ENCODE peak calls at places on chromosomes 16 and 17, in eight cellular contexts. P is bronchial epithelial cell, N is mesendoderm, D is body of pancreas, U is keratinocyte, A is brain microvascular endothelial cell, T is stomach, E is cardiac muscle cell. Y is an unnamed sample. For H3K36me3, the result is how much of the 10 kb centered on the place peaks cover.

GRCh38 chr16:73457851-73458250 is 409.9 kb upstream of the ZFHX3 start:
- DNase-seq in P (no peak), N (no peak), D (no peak), U (no peak), A (no peak), T (no peak), E (no peak), Y (no peak)

GRCh38 chr17:32335647-32336046 is 6.3 kb downstream of the C17orf75 start:
- DNase-seq in P (peak), N (no peak), D (no peak), U (no peak), A (peak), T (no peak), E (peak), Y (no peak)

GRCh38 chr16:79484237-79484636 is 116.3 kb downstream of the MAF start:
- DNase-seq in P (no peak), N (no peak), D (no peak), U (no peak), A (no peak), T (no peak), E (no peak), Y (no peak)

GRCh38 chr16:75534560-75535205 is 1.2 kb downstream of the CHST5 start:
- DNase-seq in P (no peak), N (no peak), D (no peak), U (no peak), A (no peak), T (no peak), E (no peak), Y (no peak)

GRCh38 chr17:520447-521167 is 168.0 kb upstream of the RPH3AL start:
- DNase-seq in P (no peak), N (peak), D (no peak), U (no peak), A (peak), T (no peak), E (peak), Y (no peak)

GRCh38 chr16:66250686-66251405 is 115.6 kb upstream of the CDH5 start:
- DNase-seq in P (no peak), N (peak), D (no peak), U (no peak), A (peak), T (peak), E (peak), Y (no peak)

GRCh38 chr16:86368261-86368660 is 142.1 kb upstream of the FOXF1 start:
- DNase-seq in P (no peak), N (no peak), D (no peak), U (no peak), A (no peak), T (no peak), E (no peak), Y (no peak)

GRCh38 chr17:82961366-82962162 is 117.8 kb upstream of the METRNL start:
- DNase-seq in P (no peak), N (no peak), D (no peak), U (no peak), A (no peak), T (peak), E (no peak), Y (no peak)

GRCh38 chr16:1413684-1414531 is 596 bp downstream of the UNKL start:
- DNase-seq in P (peak), N (peak), D (peak), U (no peak), A (peak), T (peak), E (peak), Y (peak)

GRCh38 chr17:193841-194806 is 12.7 kb upstream of the DOC2B start:
- DNase-seq in P (no peak), N (no peak), D (peak), U (no peak), A (no peak), T (no peak), E (no peak), Y (no peak)

GRCh38 chr17:32523017-32523680 is 36.4 kb downstream of the CDK5R1 start:
- DNase-seq in P (no peak), N (peak), D (no peak), U (no peak), A (no peak), T (no peak), E (no peak), Y (no peak)

GRCh38 chr17:35002876-35003551 is 22.7 kb downstream of the LIG3 start:
- DNase-seq in P (no peak), N (no peak), D (no peak), U (no peak), A (no peak), T (peak), E (peak), Y (no peak)

GRCh38 chr16:86498661-86499493 is 11.4 kb upstream of the FOXF1 start:
- DNase-seq in P (no peak), N (no peak), D (no peak), U (no peak), A (no peak), T (no peak), E (peak), Y (no peak)

GRCh38 chr17:44065668-44066203 is 735 bp downstream of the LSM12 start:
- DNase-seq in P (no peak), N (peak), D (no peak), U (no peak), A (no peak), T (no peak), E (no peak), Y (no peak)

GRCh38 chr17:82325286-82326180 is 8.0 kb downstream of the SECTM1 start:
- DNase-seq in P (no peak), N (no peak), D (no peak), U (no peak), A (no peak), T (no peak), E (no peak), Y (no peak)

GRCh38 chr17:978110-979093 is 1.2 kb downstream of the NXN start:
- DNase-seq in P (peak), N (peak), D (peak), U (no peak), A (no peak), T (peak), E (peak), Y (no peak)

GRCh38 chr16:12796498-12796897 is 7.2 kb downstream of the CPPED1 start:
- DNase-seq in P (no peak), N (no peak), D (no peak), U (no peak), A (peak), T (no peak), E (no peak), Y (no peak)

GRCh38 chr17:15213381-15214087 is 51.6 kb downstream of the PMP22 start:
- DNase-seq in P (peak), N (peak), D (no peak), U (no peak), A (peak), T (no peak), E (peak), Y (peak)

GRCh38 chr16:69865701-69866100 is 85.4 kb upstream of the CLEC18A start:
- DNase-seq in P (no peak), N (peak), D (no peak), U (no peak), A (peak), T (peak), E (peak), Y (no peak)

GRCh38 chr17:39867084-39867890 is 715 bp upstream of the ZPBP2 start:
- DNase-seq in P (no peak), N (no peak), D (no peak), U (no peak), A (no peak), T (no peak), E (no peak), Y (no peak)

GRCh38 chr17:29847527-29847931 is 82.5 kb downstream of the SSH2 start:
- DNase-seq in P (no peak), N (peak), D (no peak), U (no peak), A (no peak), T (no peak), E (peak), Y (peak)

DNA sequence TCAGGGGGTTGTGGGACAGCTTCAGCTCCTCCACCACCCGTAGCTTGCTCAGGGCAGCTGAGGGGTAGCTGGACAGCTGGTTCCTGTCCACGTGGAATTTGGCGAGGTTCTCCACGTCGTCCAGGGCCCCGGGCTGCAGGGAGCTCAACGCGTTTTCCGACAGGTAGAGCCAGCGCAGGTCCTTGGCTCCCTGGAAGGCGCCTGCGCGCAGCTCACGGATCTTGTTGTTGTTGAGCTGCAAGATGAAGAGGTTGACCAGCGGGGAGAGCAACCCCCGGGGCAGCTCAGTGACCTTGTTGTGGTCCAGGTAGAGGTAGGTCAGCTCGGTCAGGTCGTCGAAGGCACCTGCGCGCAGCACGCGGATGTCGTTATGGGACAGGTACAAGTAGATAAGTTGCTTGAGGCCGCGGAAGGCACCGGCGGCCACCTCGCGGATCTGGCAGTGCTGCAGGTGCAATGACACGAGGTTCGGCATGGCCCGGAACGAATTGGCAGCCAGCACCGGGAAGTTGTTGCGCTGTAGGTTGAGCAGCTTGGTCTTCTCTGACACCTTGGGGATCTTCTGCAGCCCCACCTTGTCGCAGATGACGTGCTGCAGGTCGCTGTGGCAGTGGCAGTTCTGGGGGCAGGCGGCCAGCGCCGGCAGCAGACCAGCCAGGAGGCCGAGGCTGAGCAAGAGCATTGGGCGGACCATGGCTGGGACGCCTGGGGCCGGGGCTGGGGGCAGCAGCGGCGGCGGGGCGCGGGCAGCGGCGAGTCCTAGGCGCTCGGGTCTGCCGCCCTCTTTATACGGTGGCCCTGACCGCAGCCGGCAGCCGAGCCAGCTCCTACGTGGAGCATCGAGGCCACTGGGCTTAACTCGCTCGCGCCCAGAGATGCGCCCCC is at the start of gene CHAD:
- DNase-seq in P (no peak), N (no peak), D (no peak), U (no peak), A (no peak), T (no peak), E (peak), Y (no peak)
- H3K4me3 ChIP-seq in P (no peak), N (no peak), D (no peak), U (no peak), A (peak), T (peak), E (no peak), Y (peak)

DNA sequence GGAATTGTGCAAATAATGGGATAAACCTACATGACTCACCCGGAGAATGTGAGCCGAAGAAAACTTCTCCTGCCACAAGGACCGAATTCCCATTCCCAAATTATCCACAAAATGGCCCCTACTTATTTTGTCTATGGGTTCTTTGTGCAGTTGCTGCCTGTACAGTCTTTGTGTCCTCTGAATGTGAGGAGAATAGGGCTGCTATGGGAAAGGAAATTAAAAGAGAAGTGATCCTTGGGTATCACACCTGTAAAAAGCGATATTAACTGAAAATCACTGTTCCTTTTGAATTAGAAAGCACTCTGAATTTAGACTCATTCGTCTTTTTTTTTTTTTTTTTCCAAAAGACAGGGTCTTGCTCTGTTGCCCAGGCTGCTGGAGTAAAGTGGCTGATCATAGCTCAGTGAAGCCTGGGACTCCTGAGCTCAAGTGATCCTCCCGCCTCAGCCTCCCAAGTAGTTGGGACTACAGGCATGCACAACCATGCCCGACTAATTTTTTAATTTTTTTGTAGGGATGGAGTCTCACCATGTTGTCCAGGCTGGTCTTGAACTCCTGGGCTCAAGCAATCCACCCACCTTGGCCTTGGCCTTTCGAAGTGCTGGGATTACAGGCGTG is 45.4 kb downstream of the CHD9 start:
- DNase-seq in P (no peak), N (no peak), D (no peak), U (no peak), A (no peak), T (no peak), E (no peak), Y (no peak)
- H3K36me3 ChIP-seq in P (under half), N (under half), D (under half), U (under half), A (under half), T (under half), E (under half), Y (under half)

DNA sequence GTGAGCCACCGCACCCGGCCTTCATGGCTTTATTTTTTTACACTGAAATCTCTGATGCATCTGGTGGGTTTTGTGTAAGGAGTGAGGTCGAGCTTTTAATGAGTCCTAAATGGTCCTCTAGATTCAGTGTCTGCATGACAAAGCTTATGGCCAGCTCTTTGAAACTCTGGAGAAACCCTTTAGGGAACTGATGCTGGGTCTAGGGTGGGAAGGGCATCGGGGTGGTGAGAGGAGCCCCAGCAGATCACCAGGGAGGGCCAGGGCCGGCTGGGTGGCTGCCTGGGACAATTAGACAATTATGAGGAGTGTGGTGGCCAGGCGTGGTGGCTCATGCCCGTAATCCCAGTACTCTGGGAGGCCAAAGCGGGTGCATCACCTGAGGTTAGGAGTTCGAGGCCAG is 93.9 kb downstream of the SEC14L1 start:
- DNase-seq in P (no peak), N (no peak), D (no peak), U (no peak), A (no peak), T (no peak), E (no peak), Y (no peak)
- H3K4me3 ChIP-seq in P (no peak), N (no peak), D (no peak), U (no peak), A (no peak), T (no peak), E (no peak), Y (no peak)

GRCh38 chr16:4687946-4688673 is 5.3 kb upstream of the NUDT16L1 start:
- DNase-seq in P (no peak), N (no peak), D (no peak), U (no peak), A (no peak), T (no peak), E (no peak), Y (peak)
- H3K36me3 ChIP-seq in P (under half), N (under half), D (under half), U (under half), A (under half), T (half or more), E (under half), Y (under half)

DNA sequence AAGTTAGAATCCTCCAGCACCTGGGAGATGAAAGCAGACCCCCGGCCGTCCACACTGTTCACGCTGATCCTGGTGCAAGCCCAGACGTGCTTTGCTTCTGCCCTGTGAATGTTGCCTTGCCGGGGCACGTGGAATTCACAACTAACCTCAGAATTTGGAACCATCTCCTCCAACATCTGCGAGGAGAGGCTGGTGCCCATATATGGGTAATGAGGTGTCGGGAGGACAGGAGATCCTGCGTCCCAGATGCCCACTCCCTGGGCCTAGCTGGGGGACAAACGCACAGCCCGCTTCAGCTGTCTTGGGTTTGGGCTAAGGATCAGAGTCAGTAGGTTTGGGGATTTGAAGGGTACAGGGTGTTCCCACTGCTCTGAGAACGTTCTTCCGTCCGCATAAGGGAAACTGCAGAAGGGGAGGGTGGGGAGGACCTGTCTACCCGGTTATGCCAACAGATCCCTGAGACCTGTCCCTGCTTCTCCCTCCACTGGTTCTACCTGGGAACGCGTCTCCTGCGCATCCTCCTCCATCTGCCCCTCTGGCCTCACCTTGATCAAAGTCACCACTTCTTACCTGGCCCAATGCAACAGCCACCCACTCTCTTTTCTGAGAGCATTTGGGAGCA is 14.1 kb downstream of the PPL start:
- DNase-seq in P (peak), N (no peak), D (no peak), U (no peak), A (no peak), T (no peak), E (no peak), Y (no peak)
- H3K4me3 ChIP-seq in P (no peak), N (no peak), D (no peak), U (peak), A (no peak), T (no peak), E (no peak), Y (no peak)

DNA sequence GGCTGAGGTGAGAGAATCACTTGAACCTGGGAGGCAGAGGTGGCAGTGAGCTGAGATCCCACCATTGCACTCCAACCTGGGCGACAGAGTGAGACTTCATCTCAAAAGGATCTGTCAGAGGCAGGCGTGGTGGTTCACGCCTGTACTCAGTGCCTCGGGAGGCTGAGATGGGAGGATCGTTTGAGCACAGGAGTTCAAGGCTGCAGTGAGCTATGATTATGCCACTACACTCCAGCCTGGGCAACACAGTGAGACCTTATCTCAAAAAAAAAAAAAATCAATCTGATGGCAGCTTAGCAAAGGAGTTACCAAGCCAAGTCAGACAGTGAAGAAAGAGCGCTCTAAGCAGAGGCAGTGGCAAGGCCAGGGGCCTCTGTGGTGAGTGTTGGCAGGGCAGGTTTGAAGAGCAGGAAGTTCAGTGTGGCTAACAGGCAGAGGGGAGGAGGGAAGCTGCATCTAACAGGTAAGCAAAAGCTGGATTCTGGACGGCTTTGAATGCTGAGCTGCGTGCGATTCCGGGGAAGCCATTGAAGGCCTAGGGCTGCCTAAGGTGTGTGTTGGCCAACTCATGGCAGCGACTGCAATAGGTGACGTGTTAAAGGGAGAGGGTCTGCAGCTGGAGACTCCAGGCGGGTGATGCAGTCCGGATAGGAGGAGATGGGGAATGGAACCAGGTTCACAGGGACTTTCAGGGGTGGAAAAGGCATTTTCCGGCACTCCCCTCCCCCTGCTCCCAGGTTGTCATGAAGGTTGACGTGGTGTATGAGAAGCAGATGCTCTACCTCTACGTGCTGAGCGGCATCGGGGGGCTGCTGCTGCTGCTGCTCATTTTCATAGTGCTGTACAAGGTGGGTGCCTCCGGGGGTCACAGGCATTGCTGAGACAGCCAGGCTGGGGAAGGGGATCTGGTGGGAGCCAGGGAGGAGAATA is 7.0 kb downstream of the ZNF768 start:
- DNase-seq in P (no peak), N (no peak), D (no peak), U (no peak), A (no peak), T (no peak), E (no peak), Y (no peak)
- H3K36me3 ChIP-seq in P (under half), N (under half), D (under half), U (under half), A (under half), T (under half), E (under half), Y (under half)

GRCh38 chr16:56311208-56312027 is 113.9 kb downstream of the AMFR start:
- DNase-seq in P (no peak), N (peak), D (no peak), U (no peak), A (no peak), T (no peak), E (no peak), Y (peak)
- H3K4me3 ChIP-seq in P (no peak), N (no peak), D (no peak), U (no peak), A (no peak), T (no peak), E (no peak), Y (peak)

DNA sequence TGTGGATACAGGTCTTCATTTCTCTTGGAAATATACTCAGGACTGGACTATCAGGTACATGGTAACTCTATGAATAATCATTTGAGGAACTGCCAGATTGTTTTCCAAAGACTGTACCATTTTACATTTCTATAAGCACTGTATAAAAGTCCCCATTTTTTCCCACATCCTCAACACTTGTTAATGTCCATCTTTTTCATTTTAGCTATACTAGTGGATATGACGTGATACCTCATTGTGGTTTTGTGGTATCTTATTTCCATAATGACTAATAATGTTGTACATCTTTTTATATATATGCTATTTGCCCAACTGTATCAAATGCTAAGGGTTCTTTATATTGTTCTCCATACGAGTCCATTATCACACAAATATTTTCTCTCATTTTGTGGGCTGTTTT is 22.9 kb downstream of the NUP88 start:
- DNase-seq in P (no peak), N (no peak), D (no peak), U (no peak), A (no peak), T (no peak), E (no peak), Y (no peak)
- H3K36me3 ChIP-seq in P (under half), N (under half), D (under half), U (under half), A (half or more), T (half or more), E (half or more), Y (under half)